ENCODE peak calls at places on chromosomes 16 and 17, in eight cellular contexts. F is GM12865, K is endodermal cell, Q is tibial nerve, D is AG04449, S is heart left ventricle, C is lower leg skin, H is ovary. O is an unnamed sample.

GRCh38 chr16:69595127-69596036 is 29.6 kb downstream of the NFAT5 start:
- DNase-seq in F (no peak), K (no peak), Q (no peak), D (no peak), S (no peak), C (no peak), H (no peak), O (no peak)

GRCh38 chr16:69223882-69224281 is 36.9 kb downstream of the SNTB2 start:
- DNase-seq in F (no peak), K (no peak), Q (no peak), D (no peak), S (no peak), C (no peak), H (no peak), O (no peak)

GRCh38 chr17:21194688-21195087 is 19.3 kb downstream of the TMEM11 start:
- DNase-seq in F (no peak), K (no peak), Q (no peak), D (no peak), S (no peak), C (peak), H (peak), O (no peak)

GRCh38 chr17:72136692-72137550 is 16.1 kb downstream of the SOX9 start:
- DNase-seq in F (no peak), K (peak), Q (no peak), D (no peak), S (no peak), C (no peak), H (no peak), O (no peak)

GRCh38 chr17:59893617-59894100 is 738 bp downstream of the RPS6KB1 start:
- DNase-seq in F (peak), K (no peak), Q (no peak), D (no peak), S (no peak), C (no peak), H (no peak), O (no peak)

GRCh38 chr17:45783593-45784292 is 377 bp upstream of the CRHR1 start:
- DNase-seq in F (no peak), K (peak), Q (no peak), D (no peak), S (no peak), C (no peak), H (peak), O (no peak)

GRCh38 chr17:40129498-40129897 is 7.7 kb downstream of the MSL1 start:
- DNase-seq in F (no peak), K (no peak), Q (no peak), D (no peak), S (no peak), C (no peak), H (no peak), O (no peak)

GRCh38 chr16:80016689-80017088 is 416.2 kb upstream of the MAF start:
- DNase-seq in F (no peak), K (no peak), Q (no peak), D (no peak), S (no peak), C (no peak), H (no peak), O (no peak)

GRCh38 chr17:80596760-80597608 is 52.3 kb downstream of the RPTOR start:
- DNase-seq in F (no peak), K (peak), Q (no peak), D (no peak), S (no peak), C (no peak), H (no peak), O (no peak)

GRCh38 chr17:58352843-58353719 is 1.1 kb upstream of the SUPT4H1 start:
- DNase-seq in F (peak), K (peak), Q (no peak), D (no peak), S (no peak), C (no peak), H (peak), O (no peak)

GRCh38 chr17:73551756-73552155 is 92.5 kb downstream of the SDK2 start:
- DNase-seq in F (peak), K (peak), Q (no peak), D (no peak), S (no peak), C (no peak), H (no peak), O (no peak)

GRCh38 chr16:21277927-21278706 is at the start of gene CRYM:
- DNase-seq in F (peak), K (peak), Q (no peak), D (no peak), S (peak), C (no peak), H (peak), O (no peak)

GRCh38 chr17:73564856-73565255 is 79.4 kb downstream of the SDK2 start:
- DNase-seq in F (no peak), K (no peak), Q (no peak), D (no peak), S (no peak), C (no peak), H (no peak), O (no peak)

GRCh38 chr17:45384047-45384799 is 48.4 kb downstream of the ARHGAP27 start:
- DNase-seq in F (no peak), K (no peak), Q (no peak), D (no peak), S (no peak), C (no peak), H (no peak), O (no peak)

GRCh38 chr17:82647593-82648164 is 565 bp downstream of the WDR45B start:
- DNase-seq in F (peak), K (peak), Q (no peak), D (no peak), S (no peak), C (no peak), H (peak), O (no peak)

GRCh38 chr17:42809250-42809649 is 10.6 kb downstream of the CNTD1 start:
- DNase-seq in F (no peak), K (no peak), Q (peak), D (no peak), S (no peak), C (no peak), H (peak), O (no peak)

GRCh38 chr17:5537251-5537650 is 47.1 kb downstream of the NLRP1 start:
- DNase-seq in F (no peak), K (no peak), Q (no peak), D (no peak), S (no peak), C (no peak), H (no peak), O (no peak)

GRCh38 chr17:67506966-67507365 is 129.9 kb downstream of the PITPNC1 start:
- DNase-seq in F (no peak), K (peak), Q (no peak), D (no peak), S (no peak), C (no peak), H (no peak), O (no peak)

GRCh38 chr17:8955021-8955420 is 10.5 kb downstream of the PIK3R5 start:
- DNase-seq in F (no peak), K (no peak), Q (no peak), D (no peak), S (no peak), C (no peak), H (no peak), O (no peak)

GRCh38 chr17:8956521-8956920 is 9.0 kb downstream of the PIK3R5 start:
- DNase-seq in F (peak), K (no peak), Q (no peak), D (no peak), S (no peak), C (no peak), H (no peak), O (no peak)

GRCh38 chr17:8955560-8955959 is 9.9 kb downstream of the PIK3R5 start:
- DNase-seq in F (no peak), K (no peak), Q (no peak), D (no peak), S (no peak), C (no peak), H (no peak), O (no peak)

GRCh38 chr17:8953152-8953885 is 12.2 kb downstream of the PIK3R5 start:
- DNase-seq in F (peak), K (no peak), Q (no peak), D (no peak), S (no peak), C (no peak), H (no peak), O (no peak)

GRCh38 chr17:8954339-8954738 is 11.2 kb downstream of the PIK3R5 start:
- DNase-seq in F (peak), K (peak), Q (peak), D (no peak), S (peak), C (peak), H (no peak), O (no peak)
- H3K4me3 ChIP-seq in F (no peak), K (no peak), Q (no peak), D (no peak), S (no peak), C (no peak), H (no peak), O (no peak)

DNA sequence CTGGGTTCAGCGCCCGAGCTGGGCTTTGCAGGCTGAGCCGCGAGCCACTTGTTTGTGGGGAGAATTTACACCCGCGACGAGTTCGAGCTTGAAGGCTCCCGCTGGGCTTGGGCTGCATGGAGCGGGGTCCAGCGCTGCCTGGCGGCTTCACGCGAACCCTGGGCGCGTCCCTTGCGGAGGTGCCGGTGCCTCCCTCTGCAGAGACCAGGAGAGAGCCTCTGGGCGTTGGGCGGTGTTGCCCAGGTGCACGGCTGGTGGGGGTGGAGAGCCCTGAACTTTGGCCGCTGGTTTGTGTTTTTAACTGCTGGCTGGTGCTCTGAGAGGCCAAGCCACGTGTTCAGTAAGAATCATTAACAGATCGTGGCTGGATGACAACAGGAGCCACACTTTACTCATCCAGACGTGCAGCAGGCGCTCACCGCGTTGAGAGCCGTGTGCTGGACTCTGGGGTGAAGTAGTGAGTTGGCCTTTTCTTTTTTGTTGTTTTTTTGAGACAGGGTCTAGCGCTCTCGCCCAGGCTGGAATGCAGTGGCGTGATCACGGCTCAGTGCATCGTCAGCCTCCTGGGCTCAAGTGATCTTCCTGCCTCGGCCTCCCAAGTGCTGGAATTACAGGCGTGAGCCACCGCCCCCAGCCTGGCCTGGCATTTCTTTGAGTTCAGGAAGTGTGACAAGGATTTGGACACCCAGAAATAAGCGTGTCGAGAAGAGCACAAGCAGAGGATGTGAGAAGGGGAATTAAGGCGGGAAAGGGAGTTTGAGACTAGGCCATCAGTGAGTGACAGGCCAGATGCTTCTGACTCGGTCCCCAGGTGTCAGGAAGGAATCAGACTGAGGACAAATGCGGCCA is 827 bp downstream of the CDK10 start:
- DNase-seq in F (peak), K (peak), Q (no peak), D (no peak), S (no peak), C (no peak), H (no peak), O (peak)
- TF ChIP-seq CTCF in F (no peak), K (peak), Q (no peak), D (no peak), S (no peak), C (no peak), H (no peak), O (peak)

DNA sequence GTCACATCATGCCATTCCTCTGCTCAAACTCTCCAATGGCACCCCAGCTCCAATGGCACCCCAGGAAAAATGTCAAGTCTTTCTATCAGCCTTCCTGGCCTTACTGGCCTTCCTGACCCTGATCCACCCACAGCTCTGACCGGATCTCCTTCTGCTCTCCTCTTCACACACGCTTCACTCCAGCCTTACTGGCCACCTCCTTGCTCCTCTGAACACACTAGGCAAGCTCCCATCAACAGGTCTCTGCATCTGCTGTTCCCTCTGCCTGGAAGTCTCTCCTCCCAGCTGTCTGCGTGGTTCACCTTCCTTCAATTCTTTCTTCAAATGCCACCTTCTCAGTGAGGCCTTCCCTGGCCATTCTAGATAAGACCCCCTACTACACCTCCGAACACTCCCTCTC is 43.4 kb downstream of the MYO1D start:
- DNase-seq in F (no peak), K (no peak), Q (no peak), D (no peak), S (no peak), C (no peak), H (no peak), O (no peak)
- H3K4me3 ChIP-seq in F (no peak), K (no peak), Q (no peak), D (no peak), S (no peak), C (no peak), H (no peak), O (no peak)

GRCh38 chr16:10181196-10182162 is 749 bp downstream of the GRIN2A start:
- DNase-seq in F (peak), K (peak), Q (no peak), D (no peak), S (peak), C (peak), H (peak), O (no peak)
- TF ChIP-seq CTCF in F (peak), K (peak), Q (peak), D (peak), S (peak), C (peak), H (peak), O (peak)

O was measured in retinal pigment epithelial cell.